ENCODE peak calls at places on chromosome 6, in five cellular contexts. One of them, this sample, is unnamed.

GRCh38 chr6:148747145-148747492 is 289 bp downstream of the UST start:
- DNase-seq in colonic mucosa: peak; percentile 46
- DNase-seq in heart right ventricle: peak; percentile 58
- DNase-seq in CD8-positive, alpha-beta T cell: no peak
- DNase-seq in cardiac muscle cell: peak; percentile 61
- DNase-seq in this sample: peak; percentile 82

GRCh38 chr6:2166717-2167116 is 78.7 kb downstream of the GMDS start:
- DNase-seq in colonic mucosa: peak; percentile 65
- DNase-seq in heart right ventricle: no peak
- DNase-seq in CD8-positive, alpha-beta T cell: no peak
- DNase-seq in cardiac muscle cell: no peak
- DNase-seq in this sample: no peak

GRCh38 chr6:42301986-42302385 is 84.3 kb upstream of the MRPS10 start:
- DNase-seq in colonic mucosa: no peak
- DNase-seq in heart right ventricle: no peak
- DNase-seq in CD8-positive, alpha-beta T cell: no peak
- DNase-seq in cardiac muscle cell: no peak
- DNase-seq in this sample: no peak

GRCh38 chr6:4801491-4802118 is 25.4 kb downstream of the CDYL start:
- DNase-seq in colonic mucosa: no peak
- DNase-seq in heart right ventricle: no peak
- DNase-seq in CD8-positive, alpha-beta T cell: no peak
- DNase-seq in cardiac muscle cell: no peak
- DNase-seq in this sample: no peak

GRCh38 chr6:160586374-160586773 is 77.7 kb downstream of the LPA start:
- DNase-seq in colonic mucosa: no peak
- DNase-seq in heart right ventricle: no peak
- DNase-seq in CD8-positive, alpha-beta T cell: no peak
- DNase-seq in cardiac muscle cell: no peak
- DNase-seq in this sample: no peak

GRCh38 chr6:44657201-44657824 is 269.8 kb downstream of the CDC5L start:
- DNase-seq in colonic mucosa: no peak
- DNase-seq in heart right ventricle: no peak
- DNase-seq in CD8-positive, alpha-beta T cell: no peak
- DNase-seq in cardiac muscle cell: peak; percentile 48
- DNase-seq in this sample: peak; percentile 54

GRCh38 chr6:25056130-25056529 is 120.4 kb upstream of the RIPOR2 start:
- DNase-seq in colonic mucosa: peak; percentile 23
- DNase-seq in heart right ventricle: peak; percentile 10
- DNase-seq in CD8-positive, alpha-beta T cell: peak; percentile 60
- DNase-seq in cardiac muscle cell: no peak
- DNase-seq in this sample: no peak

GRCh38 chr6:14732845-14733757 is 512.8 kb upstream of the JARID2 start:
- DNase-seq in colonic mucosa: no peak
- DNase-seq in heart right ventricle: no peak
- DNase-seq in CD8-positive, alpha-beta T cell: peak; percentile 34
- DNase-seq in cardiac muscle cell: no peak
- DNase-seq in this sample: no peak

GRCh38 chr6:123909989-123910388 is 106.3 kb downstream of the NKAIN2 start:
- DNase-seq in colonic mucosa: no peak
- DNase-seq in heart right ventricle: no peak
- DNase-seq in CD8-positive, alpha-beta T cell: no peak
- DNase-seq in cardiac muscle cell: no peak
- DNase-seq in this sample: no peak

GRCh38 chr6:7052441-7052936 is 55.3 kb upstream of the RREB1 start:
- DNase-seq in colonic mucosa: peak; percentile 47
- DNase-seq in heart right ventricle: peak; percentile 63
- DNase-seq in CD8-positive, alpha-beta T cell: peak; percentile 22
- DNase-seq in cardiac muscle cell: no peak
- DNase-seq in this sample: peak; percentile 83

GRCh38 chr6:28141500-28142329 is at the start of gene ZKSCAN8:
- DNase-seq in colonic mucosa: peak; percentile 86
- DNase-seq in heart right ventricle: peak; percentile 70
- DNase-seq in CD8-positive, alpha-beta T cell: peak; percentile 78
- DNase-seq in cardiac muscle cell: peak; percentile 96
- DNase-seq in this sample: peak; percentile 88

GRCh38 chr6:116090251-116090650 is 10.4 kb upstream of the NT5DC1 start:
- DNase-seq in colonic mucosa: no peak
- DNase-seq in heart right ventricle: no peak
- DNase-seq in CD8-positive, alpha-beta T cell: no peak
- DNase-seq in cardiac muscle cell: no peak
- DNase-seq in this sample: no peak

GRCh38 chr6:43970913-43971775 is 156.1 kb downstream of the MRPL14 start:
- DNase-seq in colonic mucosa: peak; percentile 74
- DNase-seq in heart right ventricle: no peak
- DNase-seq in CD8-positive, alpha-beta T cell: no peak
- DNase-seq in cardiac muscle cell: no peak
- DNase-seq in this sample: peak; percentile 85

GRCh38 chr6:15752820-15753219 is 90.0 kb upstream of the DTNBP1 start:
- DNase-seq in colonic mucosa: no peak
- DNase-seq in heart right ventricle: no peak
- DNase-seq in CD8-positive, alpha-beta T cell: no peak
- DNase-seq in cardiac muscle cell: peak; percentile 46
- DNase-seq in this sample: no peak

GRCh38 chr6:145784683-145785082 is 29.9 kb downstream of the FBXO30 start:
- DNase-seq in colonic mucosa: no peak
- DNase-seq in heart right ventricle: peak; percentile 20
- DNase-seq in CD8-positive, alpha-beta T cell: no peak
- DNase-seq in cardiac muscle cell: no peak
- DNase-seq in this sample: no peak

GRCh38 chr6:54602591-54602990 is 244.0 kb upstream of the FAM83B start:
- DNase-seq in colonic mucosa: no peak
- DNase-seq in heart right ventricle: no peak
- DNase-seq in CD8-positive, alpha-beta T cell: no peak
- DNase-seq in cardiac muscle cell: no peak
- DNase-seq in this sample: no peak

GRCh38 chr6:21999012-21999528 is 297.8 kb downstream of the PRL start:
- DNase-seq in colonic mucosa: no peak
- DNase-seq in heart right ventricle: no peak
- DNase-seq in CD8-positive, alpha-beta T cell: no peak
- DNase-seq in cardiac muscle cell: no peak
- DNase-seq in this sample: no peak

GRCh38 chr6:166637001-166637400 is 9.9 kb upstream of the RPS6KA2 start:
- DNase-seq in colonic mucosa: no peak
- DNase-seq in heart right ventricle: no peak
- DNase-seq in CD8-positive, alpha-beta T cell: no peak
- DNase-seq in cardiac muscle cell: no peak
- DNase-seq in this sample: no peak

GRCh38 chr6:82088978-82089855 is 158.3 kb downstream of the IBTK start:
- DNase-seq in colonic mucosa: no peak
- DNase-seq in heart right ventricle: no peak
- DNase-seq in CD8-positive, alpha-beta T cell: no peak
- DNase-seq in cardiac muscle cell: no peak
- DNase-seq in this sample: no peak

GRCh38 chr6:82083646-82084045 is 163.9 kb downstream of the IBTK start:
- DNase-seq in colonic mucosa: no peak
- DNase-seq in heart right ventricle: no peak
- DNase-seq in CD8-positive, alpha-beta T cell: no peak
- DNase-seq in cardiac muscle cell: no peak
- DNase-seq in this sample: no peak

GRCh38 chr6:82086944-82087343 is 160.6 kb downstream of the IBTK start:
- DNase-seq in colonic mucosa: peak; percentile 19
- DNase-seq in heart right ventricle: no peak
- DNase-seq in CD8-positive, alpha-beta T cell: no peak
- DNase-seq in cardiac muscle cell: no peak
- DNase-seq in this sample: no peak

GRCh38 chr6:82084324-82084920 is 163.1 kb downstream of the IBTK start:
- DNase-seq in colonic mucosa: no peak
- DNase-seq in heart right ventricle: no peak
- DNase-seq in CD8-positive, alpha-beta T cell: no peak
- DNase-seq in cardiac muscle cell: no peak
- DNase-seq in this sample: no peak

DNA sequence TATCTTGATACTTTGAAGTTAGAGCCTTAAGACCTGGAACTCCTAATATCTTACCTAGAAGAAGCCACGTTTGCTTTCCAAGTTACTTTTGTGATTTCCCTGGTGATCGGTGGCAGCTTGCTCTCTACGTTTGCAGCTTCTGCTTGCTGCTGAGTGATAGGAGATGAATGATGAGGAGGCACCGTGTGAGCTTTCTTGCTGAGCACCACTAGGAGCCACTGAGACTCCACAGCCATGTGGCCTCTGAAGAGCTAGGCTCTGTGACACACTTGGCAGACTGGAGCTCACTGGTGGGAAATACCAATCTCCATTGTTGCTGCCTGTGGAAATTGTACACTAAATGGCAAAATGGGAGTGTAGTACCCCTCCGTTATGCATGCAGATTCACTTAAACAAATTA is 161.8 kb downstream of the IBTK start:
- DNase-seq in colonic mucosa: no peak
- DNase-seq in heart right ventricle: no peak
- DNase-seq in CD8-positive, alpha-beta T cell: no peak
- DNase-seq in cardiac muscle cell: peak; percentile 20
- DNase-seq in this sample: no peak
- H3K36me3 ChIP-seq in colonic mucosa: no peaks in the 10 kb centered on the region
- H3K36me3 ChIP-seq in heart right ventricle: no peaks in the 10 kb centered on the region
- H3K36me3 ChIP-seq in CD8-positive, alpha-beta T cell: no peaks in the 10 kb centered on the region
- H3K36me3 ChIP-seq in cardiac muscle cell: no peaks in the 10 kb centered on the region
- H3K36me3 ChIP-seq in this sample: no peaks in the 10 kb centered on the region

DNA sequence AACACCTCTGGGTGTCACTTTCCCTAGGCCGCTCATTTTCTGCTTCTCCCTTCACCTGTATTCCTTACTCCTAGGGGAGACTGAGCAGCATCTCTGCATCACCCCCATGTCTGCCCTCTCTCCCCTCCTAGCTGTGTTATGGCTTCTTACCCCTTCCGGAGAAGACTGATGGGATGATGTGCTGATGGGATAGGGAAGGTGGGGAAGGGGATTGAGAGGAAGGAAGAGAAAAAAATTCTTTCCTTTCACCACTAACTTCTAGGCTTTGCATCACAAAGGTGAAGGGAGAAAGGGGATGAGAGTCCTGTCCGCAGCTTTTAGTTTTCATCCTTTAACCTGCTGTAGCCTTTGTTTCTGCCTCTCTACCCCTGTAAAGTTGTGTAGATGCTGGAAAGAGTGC is 26.7 kb downstream of the AKAP7 start:
- DNase-seq in colonic mucosa: no peak
- DNase-seq in heart right ventricle: no peak
- DNase-seq in CD8-positive, alpha-beta T cell: no peak
- DNase-seq in cardiac muscle cell: no peak
- DNase-seq in this sample: no peak
- H3K4me3 ChIP-seq in colonic mucosa: no peak overlapping the region
- H3K4me3 ChIP-seq in heart right ventricle: no peak overlapping the region
- H3K4me3 ChIP-seq in CD8-positive, alpha-beta T cell: no peak overlapping the region
- H3K4me3 ChIP-seq in cardiac muscle cell: no peak overlapping the region
- H3K4me3 ChIP-seq in this sample: no peak overlapping the region

GRCh38 chr6:38599966-38600550 is 39.7 kb downstream of the BTBD9 start:
- DNase-seq in colonic mucosa: no peak
- DNase-seq in heart right ventricle: no peak
- DNase-seq in CD8-positive, alpha-beta T cell: no peak
- DNase-seq in cardiac muscle cell: no peak
- DNase-seq in this sample: no peak

GRCh38 chr6:38599261-38599660 is 40.5 kb downstream of the BTBD9 start:
- DNase-seq in colonic mucosa: no peak
- DNase-seq in heart right ventricle: no peak
- DNase-seq in CD8-positive, alpha-beta T cell: no peak
- DNase-seq in cardiac muscle cell: no peak
- DNase-seq in this sample: no peak

GRCh38 chr6:38604700-38605099 is 35.0 kb downstream of the BTBD9 start:
- DNase-seq in colonic mucosa: no peak
- DNase-seq in heart right ventricle: no peak
- DNase-seq in CD8-positive, alpha-beta T cell: no peak
- DNase-seq in cardiac muscle cell: no peak
- DNase-seq in this sample: peak; percentile 59

GRCh38 chr6:38603492-38603891 is 36.2 kb downstream of the BTBD9 start:
- DNase-seq in colonic mucosa: peak; percentile 19
- DNase-seq in heart right ventricle: no peak
- DNase-seq in CD8-positive, alpha-beta T cell: no peak
- DNase-seq in cardiac muscle cell: no peak
- DNase-seq in this sample: no peak

DNA sequence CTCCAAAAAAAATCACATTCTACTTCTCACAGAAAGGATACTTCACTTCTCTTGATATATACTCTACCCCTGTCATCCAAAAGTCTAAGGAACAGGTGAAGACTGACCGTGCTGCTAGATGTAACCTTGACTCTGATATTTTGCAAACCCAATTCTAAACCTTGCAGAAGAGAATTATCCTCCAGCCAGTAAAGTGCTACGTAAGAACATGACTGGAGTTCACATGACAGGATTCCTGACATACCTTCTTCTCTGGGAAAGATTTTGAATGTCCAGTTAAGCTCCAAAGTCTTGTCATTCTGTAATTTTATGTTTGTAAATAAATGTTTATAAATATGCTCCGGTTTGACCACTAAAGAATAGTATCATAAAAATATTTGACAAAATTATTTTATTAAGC is 35.8 kb downstream of the BTBD9 start:
- DNase-seq in colonic mucosa: no peak
- DNase-seq in heart right ventricle: no peak
- DNase-seq in CD8-positive, alpha-beta T cell: no peak
- DNase-seq in cardiac muscle cell: peak; percentile 43
- DNase-seq in this sample: no peak
- H3K27me3 ChIP-seq in colonic mucosa: no peaks in the 10 kb centered on the region
- H3K27me3 ChIP-seq in heart right ventricle: no peaks in the 10 kb centered on the region
- H3K27me3 ChIP-seq in CD8-positive, alpha-beta T cell: no peaks in the 10 kb centered on the region
- H3K27me3 ChIP-seq in cardiac muscle cell: no peaks in the 10 kb centered on the region
- H3K27me3 ChIP-seq in this sample: no peaks in the 10 kb centered on the region

GRCh38 chr6:36978687-36979086 is 7.3 kb downstream of the MTCH1 start:
- DNase-seq in colonic mucosa: no peak
- DNase-seq in heart right ventricle: no peak
- DNase-seq in CD8-positive, alpha-beta T cell: no peak
- DNase-seq in cardiac muscle cell: no peak
- DNase-seq in this sample: no peak
- H3K36me3 ChIP-seq in colonic mucosa: peaks cover 25% of the 10 kb centered on the region
- H3K36me3 ChIP-seq in heart right ventricle: peaks cover 90% of the 10 kb centered on the region
- H3K36me3 ChIP-seq in CD8-positive, alpha-beta T cell: peaks cover 47% of the 10 kb centered on the region
- H3K36me3 ChIP-seq in cardiac muscle cell: peaks cover 34% of the 10 kb centered on the region
- H3K36me3 ChIP-seq in this sample: peaks cover 51% of the 10 kb centered on the region

GRCh38 chr6:52186480-52186879 is 305 bp downstream of the IL17A start:
- DNase-seq in colonic mucosa: no peak
- DNase-seq in heart right ventricle: no peak
- DNase-seq in CD8-positive, alpha-beta T cell: no peak
- DNase-seq in cardiac muscle cell: no peak
- DNase-seq in this sample: no peak
- H3K4me3 ChIP-seq in colonic mucosa: no peak overlapping the region
- H3K4me3 ChIP-seq in heart right ventricle: no peak overlapping the region
- H3K4me3 ChIP-seq in CD8-positive, alpha-beta T cell: no peak overlapping the region
- H3K4me3 ChIP-seq in cardiac muscle cell: no peak overlapping the region
- H3K4me3 ChIP-seq in this sample: no peak overlapping the region